ENCODE peak calls at places on chromosome 13, in five cellular contexts. One of them, this sample, is unnamed.

GRCh38 chr13:79079351-79079839 is 326.7 kb downstream of the RBM26 start:
- DNase-seq in neural progenitor cell: no peak
- DNase-seq in body of pancreas: no peak
- DNase-seq in DND-41: peak; percentile 8
- DNase-seq in right lobe of liver: no peak
- DNase-seq in this sample: no peak

GRCh38 chr13:75705395-75705794 is 69.3 kb downstream of the LMO7 start:
- DNase-seq in right lobe of liver: no peak
- DNase-seq in DND-41: no peak
- DNase-seq in body of pancreas: no peak
- DNase-seq in neural progenitor cell: no peak
- DNase-seq in this sample: no peak

GRCh38 chr13:108227651-108228272 is 9.6 kb downstream of the ABHD13 start:
- DNase-seq in neural progenitor cell: peak; percentile 41
- DNase-seq in DND-41: peak; percentile 27
- DNase-seq in body of pancreas: no peak
- DNase-seq in right lobe of liver: no peak
- DNase-seq in this sample: no peak

GRCh38 chr13:83622422-83622784 is 259.9 kb downstream of the SLITRK1 start:
- DNase-seq in neural progenitor cell: no peak
- DNase-seq in right lobe of liver: no peak
- DNase-seq in body of pancreas: no peak
- DNase-seq in DND-41: no peak
- DNase-seq in this sample: no peak

GRCh38 chr13:75843033-75843432 is 206.9 kb downstream of the LMO7 start:
- DNase-seq in neural progenitor cell: no peak
- DNase-seq in body of pancreas: no peak
- DNase-seq in DND-41: no peak
- DNase-seq in right lobe of liver: no peak
- DNase-seq in this sample: no peak

GRCh38 chr13:114096811-114097503 is 35.5 kb downstream of the RASA3 start:
- DNase-seq in body of pancreas: no peak
- DNase-seq in right lobe of liver: no peak
- DNase-seq in neural progenitor cell: no peak
- DNase-seq in DND-41: no peak
- DNase-seq in this sample: no peak

GRCh38 chr13:113546571-113547247 is 37.8 kb upstream of the TFDP1 start:
- DNase-seq in right lobe of liver: no peak
- DNase-seq in DND-41: no peak
- DNase-seq in neural progenitor cell: no peak
- DNase-seq in body of pancreas: no peak
- DNase-seq in this sample: peak; percentile 26

GRCh38 chr13:50594276-50594970 is 249.1 kb downstream of the DLEU7 start:
- DNase-seq in neural progenitor cell: peak; percentile 57
- DNase-seq in DND-41: peak; percentile 98
- DNase-seq in right lobe of liver: no peak
- DNase-seq in body of pancreas: no peak
- DNase-seq in this sample: no peak

GRCh38 chr13:49859568-49859967 is 67.1 kb upstream of the KPNA3 start:
- DNase-seq in neural progenitor cell: no peak
- DNase-seq in right lobe of liver: peak; percentile 39
- DNase-seq in body of pancreas: peak; percentile 31
- DNase-seq in DND-41: no peak
- DNase-seq in this sample: no peak

GRCh38 chr13:30698488-30699005 is 36.8 kb upstream of the ALOX5AP start:
- DNase-seq in right lobe of liver: no peak
- DNase-seq in body of pancreas: no peak
- DNase-seq in neural progenitor cell: no peak
- DNase-seq in DND-41: no peak
- DNase-seq in this sample: no peak

GRCh38 chr13:68927387-68928026 is 1180.1 kb upstream of the ATXN8OS start:
- DNase-seq in neural progenitor cell: peak; percentile 83
- DNase-seq in DND-41: no peak
- DNase-seq in body of pancreas: no peak
- DNase-seq in right lobe of liver: no peak
- DNase-seq in this sample: no peak

GRCh38 chr13:23680836-23681235 is 110.6 kb downstream of the TNFRSF19 start:
- DNase-seq in right lobe of liver: no peak
- DNase-seq in body of pancreas: no peak
- DNase-seq in neural progenitor cell: no peak
- DNase-seq in DND-41: no peak
- DNase-seq in this sample: no peak

GRCh38 chr13:113646376-113646775 is 11.6 kb downstream of the ATP4B start:
- DNase-seq in body of pancreas: peak; percentile 9
- DNase-seq in neural progenitor cell: no peak
- DNase-seq in DND-41: no peak
- DNase-seq in right lobe of liver: no peak
- DNase-seq in this sample: no peak

GRCh38 chr13:97005631-97006262 is 11.5 kb upstream of the OXGR1 start:
- DNase-seq in neural progenitor cell: no peak
- DNase-seq in right lobe of liver: no peak
- DNase-seq in DND-41: no peak
- DNase-seq in body of pancreas: no peak
- DNase-seq in this sample: no peak

GRCh38 chr13:50873481-50873880 is 30.0 kb upstream of the DLEU7 start:
- DNase-seq in body of pancreas: no peak
- DNase-seq in right lobe of liver: no peak
- DNase-seq in neural progenitor cell: no peak
- DNase-seq in DND-41: no peak
- DNase-seq in this sample: no peak

GRCh38 chr13:101332583-101332982 is 83.7 kb downstream of the NALCN start:
- DNase-seq in neural progenitor cell: no peak
- DNase-seq in right lobe of liver: no peak
- DNase-seq in DND-41: no peak
- DNase-seq in body of pancreas: no peak
- DNase-seq in this sample: no peak

GRCh38 chr13:59408738-59409137 is 755.0 kb downstream of the DIAPH3 start:
- DNase-seq in neural progenitor cell: no peak
- DNase-seq in DND-41: no peak
- DNase-seq in right lobe of liver: no peak
- DNase-seq in body of pancreas: peak; percentile 55
- DNase-seq in this sample: no peak

DNA sequence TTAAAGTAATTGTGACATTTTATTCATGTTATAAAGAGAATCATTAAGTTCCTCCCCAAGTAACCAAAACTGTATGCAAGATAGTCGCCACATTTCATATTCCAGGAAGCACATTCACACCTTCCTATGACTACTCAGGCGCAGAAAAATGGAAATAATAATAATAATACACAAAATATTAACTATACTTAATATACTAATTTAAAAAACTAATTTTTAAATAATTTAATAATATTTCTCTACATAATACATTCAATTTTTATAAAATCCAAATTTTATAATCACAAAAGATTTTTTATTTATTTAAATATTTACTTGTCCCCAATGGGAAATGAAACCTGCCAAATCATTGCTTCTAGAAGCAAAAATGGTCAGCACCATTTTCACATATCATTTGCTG is 797.4 kb upstream of the GPC6 start:
- DNase-seq in DND-41: no peak
- DNase-seq in neural progenitor cell: no peak
- DNase-seq in body of pancreas: no peak
- DNase-seq in right lobe of liver: no peak
- DNase-seq in this sample: no peak
- H3K4me1 ChIP-seq in DND-41: no peaks in the 10 kb centered on the region
- H3K4me1 ChIP-seq in neural progenitor cell: no peaks in the 10 kb centered on the region
- H3K4me1 ChIP-seq in body of pancreas: no peaks in the 10 kb centered on the region
- H3K4me1 ChIP-seq in right lobe of liver: no peaks in the 10 kb centered on the region
- H3K4me1 ChIP-seq in this sample: no peaks in the 10 kb centered on the region

GRCh38 chr13:44576396-44577235 is 486 bp upstream of the TSC22D1 start:
- DNase-seq in neural progenitor cell: peak; percentile 62
- DNase-seq in body of pancreas: peak; percentile 19
- DNase-seq in right lobe of liver: peak; percentile 37
- DNase-seq in DND-41: peak; percentile 42
- DNase-seq in this sample: no peak
- H3K27ac ChIP-seq in neural progenitor cell: peak overlapping the region; percentile 96
- H3K27ac ChIP-seq in body of pancreas: peak overlapping the region; percentile 96
- H3K27ac ChIP-seq in right lobe of liver: peak overlapping the region; percentile 73
- H3K27ac ChIP-seq in DND-41: peak overlapping the region; percentile 90
- H3K27ac ChIP-seq in this sample: peak overlapping the region; percentile 97

DNA sequence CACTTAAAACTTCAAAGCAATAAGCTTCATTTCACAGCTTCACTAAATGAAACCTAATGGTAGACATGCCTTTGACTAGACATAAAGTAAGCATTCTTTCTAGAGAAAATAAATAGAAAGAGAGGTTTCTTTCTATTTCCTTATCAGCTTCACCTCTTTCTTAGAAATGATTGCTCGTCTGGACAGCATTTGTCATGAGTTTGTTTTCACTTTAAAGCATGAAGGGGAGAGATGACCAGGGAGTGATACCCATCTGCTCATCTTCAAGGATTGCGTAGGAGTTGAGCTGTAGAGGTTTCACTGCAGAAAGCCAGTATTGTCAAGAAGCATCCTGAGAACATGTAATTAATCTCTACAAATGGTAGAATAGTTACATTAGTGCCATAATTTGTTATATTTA is 61.3 kb downstream of the COL4A2 start:
- DNase-seq in body of pancreas: no peak
- DNase-seq in DND-41: no peak
- DNase-seq in neural progenitor cell: no peak
- DNase-seq in right lobe of liver: no peak
- DNase-seq in this sample: no peak
- H3K4me1 ChIP-seq in body of pancreas: no peaks in the 10 kb centered on the region
- H3K4me1 ChIP-seq in DND-41: no peaks in the 10 kb centered on the region
- H3K4me1 ChIP-seq in neural progenitor cell: peaks cover 12% of the 10 kb centered on the region
- H3K4me1 ChIP-seq in right lobe of liver: no peaks in the 10 kb centered on the region
- H3K4me1 ChIP-seq in this sample: peaks cover 40% of the 10 kb centered on the region

DNA sequence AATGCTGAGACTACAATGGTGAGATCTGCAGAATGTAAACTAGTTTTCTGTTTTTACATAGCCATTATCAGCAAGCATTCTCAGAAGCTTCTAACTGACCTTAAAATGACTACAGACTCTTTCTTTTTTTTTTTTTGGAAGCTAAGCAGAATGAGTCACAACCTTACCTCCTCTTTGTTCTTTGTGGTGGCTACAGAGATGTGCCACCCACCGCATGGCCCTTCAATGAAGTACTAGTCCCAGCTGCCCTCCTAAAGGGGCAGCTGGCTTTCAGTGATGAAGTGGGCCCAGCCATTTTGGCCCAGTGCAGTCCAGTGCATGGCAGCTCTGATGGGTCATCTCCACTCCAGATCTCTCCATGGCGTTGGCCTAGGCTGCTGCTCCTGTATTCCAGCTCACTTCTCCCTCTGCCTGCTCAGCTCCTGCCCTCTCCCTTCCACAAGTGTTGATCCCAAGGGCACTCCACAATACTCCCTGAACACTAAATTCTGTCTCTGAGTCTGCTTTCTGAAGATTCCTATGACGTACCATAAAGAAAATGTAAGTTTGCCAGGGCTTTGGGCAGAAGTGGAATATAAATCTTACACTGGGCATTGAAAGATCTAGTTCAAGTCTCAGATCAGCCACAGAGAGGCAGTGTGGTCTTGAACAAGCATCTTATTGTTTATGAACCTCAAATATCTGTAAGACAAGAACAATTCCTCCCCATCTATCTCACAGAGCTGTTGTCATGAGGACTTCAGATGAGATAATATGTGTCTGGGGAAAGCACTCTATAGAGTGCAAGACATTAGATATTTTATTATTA is 85.6 kb downstream of the RXFP2 start:
- DNase-seq in right lobe of liver: no peak
- DNase-seq in DND-41: no peak
- DNase-seq in body of pancreas: no peak
- DNase-seq in neural progenitor cell: no peak
- DNase-seq in this sample: no peak
- H3K27ac ChIP-seq in right lobe of liver: no peak overlapping the region
- H3K27ac ChIP-seq in DND-41: no peak overlapping the region
- H3K27ac ChIP-seq in body of pancreas: no peak overlapping the region
- H3K27ac ChIP-seq in neural progenitor cell: no peak overlapping the region
- H3K27ac ChIP-seq in this sample: no peak overlapping the region

DNA sequence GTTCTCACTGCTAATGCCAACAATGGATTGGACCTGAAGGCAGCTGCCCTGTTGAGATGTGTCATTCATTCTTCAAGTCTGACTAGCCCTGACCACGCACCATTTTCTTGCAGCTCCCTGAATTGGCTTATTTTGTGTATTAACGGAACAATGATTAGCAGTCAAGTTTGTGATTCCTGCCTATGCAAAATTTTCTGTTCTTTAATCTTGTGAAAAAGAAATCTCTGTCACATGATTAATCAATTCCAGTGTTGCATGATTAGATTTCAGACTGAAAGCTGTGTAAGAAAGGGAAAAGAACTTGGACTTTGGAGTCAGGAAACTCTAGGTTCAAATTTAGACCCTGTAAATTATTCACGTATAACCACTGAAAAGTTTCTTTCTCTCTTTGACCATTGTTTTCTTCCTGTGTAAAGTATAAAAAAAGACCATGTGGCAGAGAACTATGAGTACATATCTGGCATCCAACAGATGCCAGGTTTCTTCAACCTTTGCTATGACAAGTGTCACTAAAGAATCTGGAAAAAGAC is 64.5 kb upstream of the SLC10A2 start:
- DNase-seq in body of pancreas: no peak
- DNase-seq in right lobe of liver: no peak
- DNase-seq in neural progenitor cell: no peak
- DNase-seq in DND-41: no peak
- DNase-seq in this sample: no peak
- H3K4me1 ChIP-seq in body of pancreas: peaks cover 24% of the 10 kb centered on the region
- H3K4me1 ChIP-seq in right lobe of liver: no peaks in the 10 kb centered on the region
- H3K4me1 ChIP-seq in neural progenitor cell: no peaks in the 10 kb centered on the region
- H3K4me1 ChIP-seq in DND-41: no peaks in the 10 kb centered on the region
- H3K4me1 ChIP-seq in this sample: no peaks in the 10 kb centered on the region

DNA sequence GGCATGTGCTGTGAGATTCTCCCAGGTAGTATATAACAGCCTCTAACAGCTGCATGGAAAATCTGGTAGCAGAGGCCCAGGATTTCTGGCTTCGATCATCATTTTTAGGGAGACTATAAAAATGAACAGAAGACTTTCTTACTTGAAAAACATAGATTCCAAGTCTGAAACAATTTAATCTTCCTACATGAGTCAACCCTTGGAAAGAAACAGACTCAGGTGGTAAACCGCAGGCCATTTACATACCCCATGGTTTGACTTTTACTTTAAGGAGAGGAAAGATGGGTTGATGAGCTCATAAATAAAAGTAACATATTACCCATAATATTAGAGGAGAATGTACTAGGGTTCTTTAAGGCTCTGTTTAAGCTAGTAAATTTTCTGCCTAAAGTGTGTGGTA is 121.6 kb downstream of the CYSLTR2 start:
- DNase-seq in right lobe of liver: no peak
- DNase-seq in body of pancreas: no peak
- DNase-seq in DND-41: no peak
- DNase-seq in neural progenitor cell: no peak
- DNase-seq in this sample: no peak
- H3K27ac ChIP-seq in right lobe of liver: no peak overlapping the region
- H3K27ac ChIP-seq in body of pancreas: no peak overlapping the region
- H3K27ac ChIP-seq in DND-41: no peak overlapping the region
- H3K27ac ChIP-seq in neural progenitor cell: no peak overlapping the region
- H3K27ac ChIP-seq in this sample: no peak overlapping the region

GRCh38 chr13:107121793-107122192 is 553.9 kb upstream of the ARGLU1 start:
- DNase-seq in neural progenitor cell: no peak
- DNase-seq in body of pancreas: no peak
- DNase-seq in DND-41: no peak
- DNase-seq in right lobe of liver: no peak
- DNase-seq in this sample: no peak

GRCh38 chr13:107124129-107124718 is 556.3 kb upstream of the ARGLU1 start:
- DNase-seq in neural progenitor cell: peak; percentile 31
- DNase-seq in body of pancreas: no peak
- DNase-seq in right lobe of liver: no peak
- DNase-seq in DND-41: no peak
- DNase-seq in this sample: no peak

GRCh38 chr13:107124730-107125129 is 556.8 kb upstream of the ARGLU1 start:
- DNase-seq in neural progenitor cell: no peak
- DNase-seq in body of pancreas: no peak
- DNase-seq in right lobe of liver: no peak
- DNase-seq in DND-41: no peak
- DNase-seq in this sample: no peak

GRCh38 chr13:107117327-107118012 is 549.5 kb upstream of the ARGLU1 start:
- DNase-seq in DND-41: no peak
- DNase-seq in right lobe of liver: no peak
- DNase-seq in body of pancreas: no peak
- DNase-seq in neural progenitor cell: no peak
- DNase-seq in this sample: no peak

GRCh38 chr13:107119989-107120881 is 552.3 kb upstream of the ARGLU1 start:
- DNase-seq in body of pancreas: no peak
- DNase-seq in neural progenitor cell: no peak
- DNase-seq in right lobe of liver: no peak
- DNase-seq in DND-41: no peak
- DNase-seq in this sample: no peak
- H3K4me1 ChIP-seq in body of pancreas: no peaks in the 10 kb centered on the region
- H3K4me1 ChIP-seq in neural progenitor cell: peaks cover 23% of the 10 kb centered on the region
- H3K4me1 ChIP-seq in right lobe of liver: no peaks in the 10 kb centered on the region
- H3K4me1 ChIP-seq in DND-41: no peaks in the 10 kb centered on the region
- H3K4me1 ChIP-seq in this sample: no peaks in the 10 kb centered on the region

This sample was measured in thyroid gland.